ENCODE peak calls at places on chromosome X, in four cellular contexts. N, S, G and X are unnamed samples. For H3K9me2 and H3K4me1, the result is how much of the 10 kb centered on the place peaks cover.

GRCh38 chrX:12679522-12679921 is 111.7 kb upstream of the PRPS2 start:
- DNase-seq in N (no peak), S (no peak), G (no peak), X (no peak)

GRCh38 chrX:98357146-98357545 is 1473.4 kb downstream of the RPA4 start:
- DNase-seq in N (no peak), S (no peak), G (peak), X (no peak)

GRCh38 chrX:115639481-115639880 is 78.5 kb downstream of the PLS3 start:
- DNase-seq in N (no peak), S (no peak), G (no peak), X (no peak)

GRCh38 chrX:3346436-3347329 is at the start of gene MXRA5:
- DNase-seq in N (no peak), S (peak), G (no peak), X (peak)

GRCh38 chrX:106331606-106332005 is 163.5 kb downstream of the PWWP3B start:
- DNase-seq in N (no peak), S (no peak), G (peak), X (no peak)

GRCh38 chrX:70398899-70399298 is 24.2 kb upstream of the GDPD2 start:
- DNase-seq in N (no peak), S (peak), G (no peak), X (no peak)

GRCh38 chrX:124217289-124218251 is 114.9 kb upstream of the TEX13D start:
- DNase-seq in N (peak), S (peak), G (no peak), X (no peak)

GRCh38 chrX:135384161-135384836 is 37.4 kb upstream of the SMIM10L2A start:
- DNase-seq in N (no peak), S (no peak), G (no peak), X (no peak)

GRCh38 chrX:16239211-16239610 is 71.9 kb downstream of the MAGEB17 start:
- DNase-seq in N (peak), S (peak), G (no peak), X (peak)

DNA sequence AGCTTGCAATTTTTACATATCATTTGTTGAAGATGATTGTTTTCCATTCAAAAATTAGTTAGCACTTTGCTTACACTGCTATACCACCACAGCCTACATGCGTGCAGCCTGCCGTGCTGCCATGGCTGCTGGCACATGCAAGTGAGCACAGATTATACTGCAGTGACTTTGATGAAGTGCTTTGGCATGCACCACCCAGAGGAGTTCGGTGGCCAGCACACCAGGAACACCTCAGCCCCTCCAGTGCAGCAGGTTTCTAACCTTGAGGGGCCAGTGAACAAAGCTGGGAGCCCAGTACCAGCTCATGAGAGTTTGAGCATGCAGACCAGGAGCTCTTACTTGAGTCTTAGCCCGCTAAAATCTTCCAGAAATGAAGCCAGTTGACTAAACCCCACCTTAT is 431.5 kb downstream of the DACH2 start:
- DNase-seq in N (no peak), S (no peak), G (no peak), X (no peak)
- H3K9me2 ChIP-seq in N (under half), S (under half), G (under half), X (under half)

DNA sequence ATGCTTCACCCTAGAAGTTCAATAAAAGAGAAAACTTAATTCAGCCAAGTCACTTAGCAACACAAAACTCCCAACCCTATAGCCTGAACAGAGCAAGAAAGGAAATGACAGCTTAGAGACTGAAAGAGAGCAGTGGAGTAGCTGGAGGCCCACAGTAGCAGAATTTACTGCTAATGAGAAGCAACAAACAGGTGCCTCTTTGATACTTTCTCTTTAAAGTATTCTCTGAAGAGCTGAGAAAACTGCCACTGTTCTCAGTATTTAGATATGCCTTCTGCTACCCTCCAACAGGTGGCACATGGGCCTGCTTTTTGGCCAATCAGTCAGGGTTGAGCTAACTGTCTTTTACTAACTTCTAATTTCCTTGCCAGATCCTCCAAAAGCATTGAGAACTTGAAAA is 240.0 kb downstream of the GPC3 start:
- DNase-seq in N (no peak), S (no peak), G (peak), X (no peak)
- H3K4me1 ChIP-seq in N (under half), S (under half), G (under half), X (under half)

DNA sequence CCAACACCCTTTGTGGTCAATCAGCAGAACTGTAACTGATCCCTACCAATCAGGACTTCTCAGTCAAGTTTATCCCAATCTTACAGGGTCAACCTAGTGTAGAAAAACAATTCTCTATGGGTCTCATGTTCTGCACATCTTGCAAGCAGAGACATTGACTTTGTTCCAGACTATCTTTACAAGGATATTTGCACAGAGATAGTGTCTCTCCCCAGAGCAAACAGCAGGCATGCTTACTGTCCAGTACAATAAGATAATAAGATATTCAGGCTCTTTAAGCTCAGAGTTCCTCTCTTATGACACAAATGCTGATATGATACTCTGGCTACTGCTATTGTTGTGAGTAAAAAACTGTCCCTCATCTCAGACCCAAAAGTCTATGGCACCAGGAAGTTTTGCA is 53.2 kb downstream of the ACSL4 start:
- DNase-seq in N (no peak), S (no peak), G (no peak), X (no peak)
- H3K9me2 ChIP-seq in N (under half), S (under half), G (under half), X (under half)

DNA sequence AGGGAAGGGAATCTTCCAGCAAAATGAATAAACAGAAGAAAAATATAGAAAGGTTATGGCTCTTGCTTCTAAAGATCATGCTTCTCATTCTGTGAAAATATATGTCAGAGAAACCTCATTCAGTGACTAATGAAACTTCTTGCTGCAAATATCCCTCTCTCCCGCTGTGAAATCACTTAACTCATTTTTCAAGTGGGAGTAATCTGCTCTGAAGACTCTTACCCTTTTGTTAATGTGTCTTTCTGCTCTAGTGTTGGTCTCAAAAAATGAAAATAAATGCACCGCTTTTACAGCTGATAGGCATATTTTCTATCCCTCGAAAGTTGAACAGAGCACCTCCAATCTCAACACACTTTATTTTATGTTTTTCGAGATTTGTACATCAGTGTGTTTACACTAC is 252.3 kb downstream of the NLGN4X start:
- DNase-seq in N (no peak), S (no peak), G (no peak), X (no peak)
- H3K4me1 ChIP-seq in N (under half), S (under half), G (half or more), X (under half)

GRCh38 chrX:121163443-121163842 is 116.0 kb downstream of the GLUD2 start:
- DNase-seq in N (no peak), S (no peak), G (no peak), X (no peak)
- H3K9me2 ChIP-seq in N (under half), S (under half), G (under half), X (under half)

GRCh38 chrX:129719931-129720520 is 18.8 kb upstream of the XPNPEP2 start:
- DNase-seq in N (peak), S (peak), G (no peak), X (no peak)
- H3K4me1 ChIP-seq in N (under half), S (under half), G (under half), X (under half)

DNA sequence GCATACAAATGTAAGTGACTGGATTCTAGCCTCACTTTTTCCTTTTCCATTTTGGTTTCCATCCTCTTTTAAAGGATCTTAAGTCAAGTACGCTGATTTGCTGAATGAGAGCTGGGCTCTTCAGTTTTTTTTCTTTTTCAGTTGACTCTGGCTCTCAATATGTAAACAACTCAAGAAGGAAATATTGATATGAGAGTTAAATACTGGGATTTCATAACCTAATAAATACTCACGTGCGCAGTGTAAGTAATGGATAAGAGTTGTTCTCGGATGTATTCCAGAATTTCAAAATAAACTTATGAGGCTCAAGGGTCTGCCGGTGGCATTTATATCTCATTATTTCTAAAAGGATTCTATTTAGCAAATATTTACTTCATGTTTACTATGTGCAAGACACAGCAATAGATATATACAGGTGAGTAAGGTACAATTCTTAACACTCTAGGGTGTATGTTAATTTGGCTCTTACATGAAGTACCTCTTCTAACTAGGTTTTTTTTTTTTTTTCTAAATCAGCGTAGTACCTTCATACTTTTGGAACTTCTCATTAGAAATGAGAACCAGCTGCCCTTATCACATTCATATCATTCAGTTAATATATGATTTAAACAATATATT is 11.0 kb upstream of the MAGEB10 start:
- DNase-seq in N (no peak), S (no peak), G (no peak), X (no peak)
- H3K9me2 ChIP-seq in N (under half), S (under half), G (under half), X (under half)